ENCODE peak calls at places on chromosomes 2 and 18, in four cellular contexts. F is right atrium auricular region, N is stomach, U is HepG2. X is an unnamed sample.
A peak's percentile ranks its signal among the peaks of the same experiment; 100 is the strongest.

GRCh38 chr2:140916410-140916809 is 1214.4 kb downstream of the LRP1B start:
- DNase-seq in N (no peak), F (no peak), U (no peak), X (no peak)

GRCh38 chr18:41761329-41762028 is 193.6 kb upstream of the PIK3C3 start:
- DNase-seq in N (no peak), F (no peak), U (no peak), X (no peak)

GRCh38 chr2:142682528-142682927 is 194.9 kb upstream of the KYNU start:
- DNase-seq in F (no peak), N (no peak), U (peak; percentile 32), X (no peak)

GRCh38 chr2:35428548-35428947 is 927.0 kb upstream of the CRIM1 start:
- DNase-seq in U (peak; percentile 25), N (peak; percentile 32), F (no peak), X (no peak)

GRCh38 chr2:88180594-88181240 is 10.6 kb downstream of the THNSL2 start:
- DNase-seq in U (no peak), N (no peak), F (no peak), X (no peak)

GRCh38 chr2:232103140-232103737 is 141.7 kb downstream of the DIS3L2 start:
- DNase-seq in U (no peak), F (no peak), N (no peak), X (no peak)

GRCh38 chr2:180966378-180966777 is 14.0 kb upstream of the UBE2E3 start:
- DNase-seq in N (no peak), F (no peak), U (no peak), X (no peak)

GRCh38 chr2:96262306-96262705 is 3.5 kb downstream of the TMEM127 start:
- DNase-seq in F (no peak), U (no peak), N (no peak), X (no peak)

GRCh38 chr2:65527451-65528240 is 95.2 kb upstream of the SPRED2 start:
- DNase-seq in F (no peak), N (no peak), U (peak; percentile 85), X (no peak)

GRCh38 chr18:59846814-59847490 is 52.8 kb upstream of the PMAIP1 start:
- DNase-seq in U (no peak), F (no peak), N (peak; percentile 73), X (no peak)

GRCh38 chr2:67845557-67846114 is 217.2 kb downstream of the C1D start:
- DNase-seq in U (no peak), N (no peak), F (no peak), X (no peak)

GRCh38 chr2:219273887-219274391 is 5.2 kb upstream of the DNAJB2 start:
- DNase-seq in F (no peak), N (no peak), U (no peak), X (no peak)

GRCh38 chr18:677951-678363 is 20.5 kb downstream of the TYMS start:
- DNase-seq in N (no peak), U (no peak), F (no peak), X (no peak)

GRCh38 chr2:20333738-20334137 is 16.9 kb downstream of the PUM2 start:
- DNase-seq in N (no peak), F (no peak), U (no peak), X (no peak)

GRCh38 chr2:106638043-106638442 is 150.9 kb downstream of the CD8B2 start:
- DNase-seq in U (no peak), N (no peak), F (no peak), X (no peak)

GRCh38 chr2:191318037-191318728 is 73.0 kb downstream of the MYO1B start:
- DNase-seq in F (no peak), N (no peak), U (no peak), X (no peak)

GRCh38 chr2:96265349-96265839 is 403 bp downstream of the TMEM127 start:
- DNase-seq in U (peak; percentile 23), N (peak; percentile 36), F (no peak), X (no peak)

GRCh38 chr2:231387904-231388724 is 7.4 kb upstream of the B3GNT7 start:
- DNase-seq in F (no peak), U (peak; percentile 73), N (peak; percentile 47), X (no peak)

GRCh38 chr2:219991116-219991515 is 363.7 kb downstream of the SLC4A3 start:
- DNase-seq in F (no peak), N (no peak), U (no peak), X (no peak)

GRCh38 chr2:85741811-85742507 is 11.8 kb upstream of the ATOH8 start:
- DNase-seq in N (peak; percentile 73), U (peak; percentile 94), F (peak; percentile 95), X (no peak)

GRCh38 chr2:151258121-151258520 is 3.5 kb downstream of the RBM43 start:
- DNase-seq in N (no peak), F (no peak), U (no peak), X (no peak)

GRCh38 chr2:47313728-47314127 is 89.2 kb upstream of the MSH2 start:
- DNase-seq in U (no peak), F (no peak), N (no peak), X (no peak)

GRCh38 chr18:50439460-50440015 is 64.7 kb downstream of the SKA1 start:
- DNase-seq in U (no peak), F (no peak), N (no peak), X (no peak)

GRCh38 chr2:238726670-238727584 is 121.0 kb upstream of the TWIST2 start:
- DNase-seq in N (no peak), U (no peak), F (peak; percentile 60), X (no peak)

GRCh38 chr2:99066602-99067001 is 74.9 kb upstream of the C2orf15 start:
- DNase-seq in U (peak; percentile 64), N (peak; percentile 39), F (no peak), X (peak; percentile 29)

GRCh38 chr2:236168110-236169067 is at the start of gene GBX2:
- DNase-seq in F (no peak), U (no peak), N (no peak), X (no peak)

GRCh38 chr2:187918996-187919821 is 365.0 kb upstream of the TFPI start:
- DNase-seq in F (no peak), N (no peak), U (no peak), X (no peak)

GRCh38 chr2:46434851-46435273 is 44.5 kb upstream of the TMEM247 start:
- DNase-seq in F (no peak), U (peak; percentile 88), N (no peak), X (no peak)

GRCh38 chr2:42928692-42929576 is 136.6 kb upstream of the HAAO start:
- DNase-seq in U (peak; percentile 90), N (no peak), F (no peak), X (no peak)

GRCh38 chr2:201406077-201406662 is 45.1 kb downstream of the TRAK2 start:
- DNase-seq in F (no peak), N (no peak), U (peak; percentile 57), X (no peak)

GRCh38 chr2:102841107-102841840 is 79.4 kb downstream of the TMEM182 start:
- DNase-seq in U (peak; percentile 56), N (peak; percentile 41), F (no peak), X (no peak)

GRCh38 chr2:128594953-128595677 is 276.4 kb upstream of the HS6ST1 start:
- DNase-seq in F (peak; percentile 42), N (peak; percentile 27), U (peak; percentile 77), X (no peak)

GRCh38 chr18:34048423-34048822 is 176.3 kb downstream of the NOL4 start:
- DNase-seq in F (no peak), U (no peak), N (no peak), X (no peak)

GRCh38 chr2:229089806-229090205 is 181.3 kb downstream of the PID1 start:
- DNase-seq in N (no peak), U (no peak), F (no peak), X (no peak)

GRCh38 chr18:76989647-76990190 is 142.9 kb downstream of the MBP start:
- DNase-seq in F (no peak), U (no peak), N (no peak), X (no peak)

GRCh38 chr18:32760391-32760790 is 12.4 kb downstream of the KLHL14 start:
- DNase-seq in F (no peak), U (no peak), N (no peak), X (no peak)

GRCh38 chr18:7946724-7947377 is 379.7 kb downstream of the PTPRM start:
- DNase-seq in N (peak; percentile 42), U (no peak), F (no peak), X (no peak)

GRCh38 chr18:13264986-13265900 is 46.7 kb downstream of the LDLRAD4 start:
- DNase-seq in F (peak; percentile 56), U (no peak), N (no peak), X (no peak)

GRCh38 chr2:75561566-75562512 is 1.1 kb upstream of the EVA1A start:
- DNase-seq in U (no peak), F (no peak), N (no peak), X (no peak)

GRCh38 chr2:10764101-10764785 is 42.8 kb downstream of the ATP6V1C2 start:
- DNase-seq in N (no peak), U (no peak), F (no peak), X (no peak)

GRCh38 chr2:62215306-62216064 is 19.6 kb downstream of the B3GNT2 start:
- DNase-seq in N (peak; percentile 32), U (no peak), F (no peak), X (no peak)
- TF ChIP-seq CTCF in N (no peak), U (no peak), F (no peak), X (no peak)

GRCh38 chr18:79882522-79883241 is 68.8 kb downstream of the SLC66A2 start:
- DNase-seq in N (no peak), F (peak; percentile 40), U (no peak), X (peak; percentile 34)
- H3K4me1 ChIP-seq in N (no peaks in the 10 kb centered on the region), F (no peaks in the 10 kb centered on the region), U (no peaks in the 10 kb centered on the region), X (no peaks in the 10 kb centered on the region)

DNA sequence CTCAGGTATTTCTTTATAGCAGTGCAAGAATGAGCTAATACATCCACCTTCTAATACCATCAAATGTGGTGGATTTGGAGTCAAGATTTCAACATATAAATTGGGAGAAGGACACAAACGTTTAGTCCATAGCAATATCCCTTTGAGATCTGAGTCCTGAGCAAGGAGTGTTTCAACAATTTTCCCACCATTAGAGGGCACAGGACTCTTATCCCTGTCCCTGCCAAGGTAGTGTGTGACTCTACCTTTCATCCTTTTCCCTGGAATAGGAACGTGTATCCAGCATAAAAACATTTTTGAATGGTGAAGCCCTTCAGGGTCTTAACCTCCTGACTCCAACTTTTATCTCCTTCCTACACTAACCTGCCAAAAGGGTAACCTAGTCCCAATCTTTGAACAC is 181.3 kb upstream of the SRD5A2 start:
- DNase-seq in F (no peak), N (no peak), U (no peak), X (no peak)
- TF ChIP-seq CTCF in F (no peak), N (no peak), U (peak; percentile 62), X (no peak)

GRCh38 chr2:60318544-60318943 is 234.9 kb downstream of the BCL11A start:
- DNase-seq in N (no peak), U (no peak), F (no peak), X (no peak)
- H3K4me1 ChIP-seq in N (no peaks in the 10 kb centered on the region), U (peaks cover 16% of the 10 kb centered on the region), F (no peaks in the 10 kb centered on the region), X (no peaks in the 10 kb centered on the region)

GRCh38 chr2:226798422-226799210 is 1.0 kb downstream of the IRS1 start:
- DNase-seq in U (no peak), N (peak; percentile 46), F (no peak), X (peak; percentile 40)
- TF ChIP-seq CTCF in U (no peak), N (no peak), F (no peak), X (peak; percentile 15)

DNA sequence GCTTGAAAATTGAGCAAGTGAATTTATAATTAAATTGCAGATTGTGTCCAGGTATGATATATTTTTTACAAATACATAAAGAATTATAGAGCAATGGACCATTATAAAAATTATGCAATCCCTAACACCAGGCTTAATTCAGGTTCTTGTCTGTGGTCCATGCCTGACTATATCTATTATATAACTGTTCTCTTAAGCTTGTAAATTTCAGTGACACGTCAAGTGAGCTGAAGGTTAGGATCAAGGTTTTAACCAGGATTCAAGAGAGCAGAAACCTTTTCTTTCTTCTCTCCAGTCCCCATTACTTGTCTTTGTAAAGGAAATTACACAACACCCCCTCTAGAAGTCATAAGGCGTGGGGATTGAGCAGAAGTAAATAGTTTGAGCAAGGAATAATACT is 122.1 kb downstream of the ZNF521 start:
- DNase-seq in F (no peak), U (no peak), N (no peak), X (no peak)
- H3K4me1 ChIP-seq in F (no peaks in the 10 kb centered on the region), U (no peaks in the 10 kb centered on the region), N (no peaks in the 10 kb centered on the region), X (no peaks in the 10 kb centered on the region)